ENCODE peak calls at places on chromosomes 4 and X, in five cellular contexts. One of them, this sample, is unnamed.

GRCh38 chr4:183563874-183564273 is 59.0 kb downstream of the ING2 start:
- DNase-seq in K562: no peak
- DNase-seq in progenitor cell of endocrine pancreas: no peak
- DNase-seq in AG10803: peak
- DNase-seq in AG09319: no peak
- DNase-seq in this sample: no peak

GRCh38 chrX:10198254-10198653 is 41.5 kb downstream of the CLCN4 start:
- DNase-seq in AG10803: peak
- DNase-seq in progenitor cell of endocrine pancreas: no peak
- DNase-seq in AG09319: no peak
- DNase-seq in K562: no peak
- DNase-seq in this sample: no peak

GRCh38 chr4:61180405-61180804 is 19.7 kb upstream of the ADGRL3 start:
- DNase-seq in AG10803: no peak
- DNase-seq in AG09319: no peak
- DNase-seq in progenitor cell of endocrine pancreas: no peak
- DNase-seq in K562: no peak
- DNase-seq in this sample: no peak

GRCh38 chr4:169184236-169184635 is 86.5 kb downstream of the SH3RF1 start:
- DNase-seq in AG10803: peak
- DNase-seq in progenitor cell of endocrine pancreas: no peak
- DNase-seq in AG09319: no peak
- DNase-seq in K562: no peak
- DNase-seq in this sample: no peak

GRCh38 chr4:99712530-99712929 is 54.9 kb upstream of the C4orf54 start:
- DNase-seq in K562: no peak
- DNase-seq in progenitor cell of endocrine pancreas: no peak
- DNase-seq in AG09319: no peak
- DNase-seq in AG10803: no peak
- DNase-seq in this sample: no peak

GRCh38 chrX:68060506-68061205 is 372.6 kb downstream of the OPHN1 start:
- DNase-seq in AG10803: peak
- DNase-seq in progenitor cell of endocrine pancreas: no peak
- DNase-seq in AG09319: no peak
- DNase-seq in K562: no peak
- DNase-seq in this sample: no peak

GRCh38 chrX:16251782-16252181 is 84.5 kb downstream of the MAGEB17 start:
- DNase-seq in AG10803: no peak
- DNase-seq in progenitor cell of endocrine pancreas: no peak
- DNase-seq in K562: no peak
- DNase-seq in AG09319: no peak
- DNase-seq in this sample: no peak

GRCh38 chr4:166535865-166536264 is 662.8 kb downstream of the TLL1 start:
- DNase-seq in AG09319: no peak
- DNase-seq in progenitor cell of endocrine pancreas: no peak
- DNase-seq in AG10803: no peak
- DNase-seq in K562: no peak
- DNase-seq in this sample: no peak

GRCh38 chr4:121256887-121257426 is 92.8 kb upstream of the TNIP3 start:
- DNase-seq in AG09319: no peak
- DNase-seq in AG10803: no peak
- DNase-seq in progenitor cell of endocrine pancreas: no peak
- DNase-seq in K562: no peak
- DNase-seq in this sample: peak

GRCh38 chrX:39749728-39750127 is 348.0 kb downstream of the BCOR start:
- DNase-seq in AG10803: no peak
- DNase-seq in K562: no peak
- DNase-seq in progenitor cell of endocrine pancreas: no peak
- DNase-seq in AG09319: no peak
- DNase-seq in this sample: no peak

GRCh38 chrX:48539345-48540014 is at the start of gene TBC1D25:
- DNase-seq in AG10803: peak
- DNase-seq in progenitor cell of endocrine pancreas: peak
- DNase-seq in K562: peak
- DNase-seq in AG09319: peak
- DNase-seq in this sample: peak
- TF ChIP-seq CTCF in AG10803: peak
- TF ChIP-seq CTCF in progenitor cell of endocrine pancreas: peak
- TF ChIP-seq CTCF in K562: peak
- TF ChIP-seq CTCF in AG09319: peak
- TF ChIP-seq CTCF in this sample: no peak

DNA sequence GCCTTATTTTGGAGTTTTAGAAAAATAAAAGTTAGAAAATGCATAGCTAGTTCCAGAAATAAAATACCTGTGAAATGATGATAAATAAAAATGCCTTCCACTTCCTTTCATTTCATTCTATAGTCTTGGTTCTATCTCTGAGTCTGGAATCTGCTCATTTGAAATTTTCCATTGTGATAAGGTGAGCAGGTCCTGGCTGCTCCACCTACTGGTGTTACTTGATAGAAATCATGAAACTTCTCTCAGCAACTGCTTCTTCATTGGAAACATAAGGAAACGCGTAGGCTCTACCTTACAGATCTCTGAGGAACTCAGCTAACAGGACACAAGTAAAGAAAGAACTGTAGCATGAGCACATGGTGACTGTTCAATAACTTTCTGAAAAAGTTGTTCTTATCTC is 141.8 kb downstream of the DCHS2 start:
- DNase-seq in progenitor cell of endocrine pancreas: no peak
- DNase-seq in AG09319: no peak
- DNase-seq in K562: peak
- DNase-seq in AG10803: peak
- DNase-seq in this sample: no peak
- TF ChIP-seq CTCF in progenitor cell of endocrine pancreas: peak
- TF ChIP-seq CTCF in AG09319: peak
- TF ChIP-seq CTCF in K562: peak
- TF ChIP-seq CTCF in AG10803: peak
- TF ChIP-seq CTCF in this sample: peak

GRCh38 chr4:4320528-4320927 is 30.5 kb downstream of the ZBTB49 start:
- DNase-seq in progenitor cell of endocrine pancreas: no peak
- DNase-seq in AG10803: no peak
- DNase-seq in K562: no peak
- DNase-seq in AG09319: no peak
- DNase-seq in this sample: no peak
- TF ChIP-seq CTCF in progenitor cell of endocrine pancreas: no peak
- TF ChIP-seq CTCF in AG10803: no peak
- TF ChIP-seq CTCF in K562: no peak
- TF ChIP-seq CTCF in AG09319: no peak
- TF ChIP-seq CTCF in this sample: no peak

DNA sequence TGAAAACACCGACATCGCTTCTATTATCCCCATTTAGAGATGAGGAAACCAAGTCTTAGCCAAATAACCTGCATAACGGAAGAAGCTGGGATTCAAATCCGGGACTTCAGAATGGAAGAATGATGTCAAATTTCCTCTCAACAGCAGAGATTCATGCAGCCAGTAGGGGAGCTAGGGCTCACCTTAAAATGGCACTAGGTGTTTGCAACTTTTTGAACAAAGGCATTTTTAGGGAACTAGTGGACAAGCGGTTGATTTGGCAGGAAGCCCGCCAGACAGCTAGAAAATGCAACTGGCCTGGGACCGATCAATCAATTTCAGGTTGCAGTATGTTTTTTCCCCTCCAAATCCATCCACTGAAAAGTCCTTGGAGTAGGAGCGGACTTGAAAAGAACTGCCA is 224.2 kb downstream of the PTTG2 start:
- DNase-seq in AG09319: no peak
- DNase-seq in progenitor cell of endocrine pancreas: no peak
- DNase-seq in AG10803: no peak
- DNase-seq in K562: no peak
- DNase-seq in this sample: no peak
- TF ChIP-seq CTCF in AG09319: peak
- TF ChIP-seq CTCF in progenitor cell of endocrine pancreas: no peak
- TF ChIP-seq CTCF in AG10803: peak
- TF ChIP-seq CTCF in K562: no peak
- TF ChIP-seq CTCF in this sample: no peak

DNA sequence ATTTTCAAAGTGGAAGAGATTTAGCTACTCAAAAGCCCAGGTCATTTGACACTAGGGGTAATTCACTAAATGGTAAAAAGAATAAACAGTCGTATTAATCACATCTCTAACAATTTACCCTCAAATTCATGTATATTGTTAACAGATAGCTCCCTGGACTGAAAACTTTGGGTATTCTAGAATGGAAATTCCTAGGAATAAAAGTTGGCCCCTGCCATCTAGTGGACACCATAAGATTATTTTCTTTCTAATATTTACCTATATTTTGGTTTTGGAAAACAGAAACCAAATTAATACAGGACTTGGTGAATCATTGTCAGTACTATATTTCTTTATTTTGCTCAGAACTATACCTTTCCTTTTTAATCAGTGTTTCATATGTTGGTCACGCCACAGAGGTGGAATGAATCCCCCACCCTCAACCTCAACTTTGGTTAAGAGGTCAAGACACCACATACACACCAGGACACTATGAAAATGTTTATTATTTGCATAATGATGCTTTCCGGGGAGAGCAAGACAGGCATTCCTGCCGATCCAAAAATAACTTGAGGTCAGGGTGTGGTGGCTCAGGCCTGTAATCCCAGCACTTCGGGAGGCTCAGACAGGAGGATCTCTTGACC is 96.2 kb upstream of the APOOL start:
- DNase-seq in AG10803: peak
- DNase-seq in K562: no peak
- DNase-seq in AG09319: no peak
- DNase-seq in progenitor cell of endocrine pancreas: no peak
- DNase-seq in this sample: no peak
- TF ChIP-seq CTCF in AG10803: peak
- TF ChIP-seq CTCF in K562: no peak
- TF ChIP-seq CTCF in AG09319: peak
- TF ChIP-seq CTCF in progenitor cell of endocrine pancreas: peak
- TF ChIP-seq CTCF in this sample: no peak

GRCh38 chr4:40546506-40546905 is 83.2 kb downstream of the RBM47 start:
- DNase-seq in AG10803: no peak
- DNase-seq in progenitor cell of endocrine pancreas: no peak
- DNase-seq in K562: no peak
- DNase-seq in AG09319: no peak
- DNase-seq in this sample: no peak

GRCh38 chr4:40544216-40544615 is 85.4 kb downstream of the RBM47 start:
- DNase-seq in AG09319: no peak
- DNase-seq in AG10803: no peak
- DNase-seq in progenitor cell of endocrine pancreas: no peak
- DNase-seq in K562: no peak
- DNase-seq in this sample: no peak

GRCh38 chr4:40548256-40548655 is 81.4 kb downstream of the RBM47 start:
- DNase-seq in K562: no peak
- DNase-seq in AG10803: peak
- DNase-seq in AG09319: no peak
- DNase-seq in progenitor cell of endocrine pancreas: no peak
- DNase-seq in this sample: no peak

GRCh38 chr4:40547446-40548132 is 82.1 kb downstream of the RBM47 start:
- DNase-seq in progenitor cell of endocrine pancreas: no peak
- DNase-seq in AG10803: no peak
- DNase-seq in K562: no peak
- DNase-seq in AG09319: no peak
- DNase-seq in this sample: no peak

DNA sequence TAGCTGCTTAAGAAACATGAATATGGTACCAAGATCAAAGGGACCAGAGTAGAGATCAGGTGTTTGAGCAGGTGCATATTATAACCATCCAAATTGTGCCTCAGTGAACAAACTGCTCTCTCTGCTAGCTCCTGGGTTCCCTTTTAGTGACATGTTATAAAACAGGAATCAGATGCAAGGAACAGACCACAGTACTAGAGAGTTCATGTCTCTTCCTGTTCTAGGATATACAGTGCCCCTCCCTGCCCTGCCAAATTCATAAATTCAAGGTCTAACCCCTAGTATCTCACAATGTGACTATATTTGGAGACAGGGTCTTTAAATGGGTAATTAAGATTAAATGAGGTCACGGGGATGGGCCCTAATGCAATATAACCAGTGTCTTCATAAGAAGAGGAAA is 82.7 kb downstream of the RBM47 start:
- DNase-seq in K562: no peak
- DNase-seq in AG10803: no peak
- DNase-seq in progenitor cell of endocrine pancreas: no peak
- DNase-seq in AG09319: no peak
- DNase-seq in this sample: no peak
- TF ChIP-seq CTCF in K562: no peak
- TF ChIP-seq CTCF in AG10803: no peak
- TF ChIP-seq CTCF in progenitor cell of endocrine pancreas: no peak
- TF ChIP-seq CTCF in AG09319: no peak
- TF ChIP-seq CTCF in this sample: no peak

DNA sequence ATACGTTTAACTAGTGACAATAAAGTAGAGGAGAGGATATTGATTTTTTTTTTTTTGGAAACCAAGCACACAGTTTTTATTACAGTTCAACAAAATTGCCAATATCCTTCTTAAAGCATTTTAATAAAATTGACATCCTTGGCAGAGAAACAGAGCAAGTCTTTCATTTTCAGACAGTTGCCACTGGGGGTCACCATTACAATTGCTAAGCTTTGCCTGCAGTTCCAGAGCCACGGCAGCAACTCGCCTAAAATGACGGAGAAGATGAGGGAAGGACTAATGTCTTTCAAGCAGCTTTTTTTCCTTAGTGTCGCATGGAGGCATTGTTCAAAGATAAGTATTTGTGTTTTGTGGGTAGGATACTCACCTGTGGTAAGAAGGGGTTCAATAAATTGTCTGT is 507.8 kb upstream of the ARX start:
- DNase-seq in progenitor cell of endocrine pancreas: no peak
- DNase-seq in AG09319: no peak
- DNase-seq in AG10803: peak
- DNase-seq in K562: peak
- DNase-seq in this sample: no peak
- TF ChIP-seq CTCF in progenitor cell of endocrine pancreas: peak
- TF ChIP-seq CTCF in AG09319: peak
- TF ChIP-seq CTCF in AG10803: no peak
- TF ChIP-seq CTCF in K562: no peak
- TF ChIP-seq CTCF in this sample: no peak

DNA sequence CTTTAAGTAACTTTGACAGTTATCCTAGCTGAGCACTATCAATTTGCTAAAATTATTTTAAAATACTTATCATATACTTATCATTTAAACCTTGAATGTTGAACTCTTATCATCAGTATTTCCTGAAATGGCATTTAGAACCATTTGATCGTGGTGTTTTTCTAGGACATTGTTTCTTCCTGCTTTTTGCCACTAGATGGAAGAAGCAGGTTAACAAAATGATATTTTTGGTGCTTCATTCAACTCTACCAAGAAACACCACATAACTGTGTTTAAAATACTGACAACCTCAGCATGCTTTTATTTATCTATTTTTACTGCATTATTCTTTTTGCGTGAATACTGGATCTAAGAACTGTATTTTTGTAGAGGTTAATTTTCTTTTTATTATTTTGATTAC is 44.6 kb downstream of the C4orf33 start:
- DNase-seq in K562: no peak
- DNase-seq in AG10803: no peak
- DNase-seq in progenitor cell of endocrine pancreas: no peak
- DNase-seq in AG09319: no peak
- DNase-seq in this sample: no peak
- TF ChIP-seq CTCF in K562: no peak
- TF ChIP-seq CTCF in AG10803: no peak
- TF ChIP-seq CTCF in progenitor cell of endocrine pancreas: peak
- TF ChIP-seq CTCF in AG09319: no peak
- TF ChIP-seq CTCF in this sample: no peak

GRCh38 chr4:24477919-24478318 is 106.4 kb downstream of the DHX15 start:
- DNase-seq in progenitor cell of endocrine pancreas: no peak
- DNase-seq in K562: no peak
- DNase-seq in AG10803: peak
- DNase-seq in AG09319: no peak
- DNase-seq in this sample: no peak
- TF ChIP-seq CTCF in progenitor cell of endocrine pancreas: no peak
- TF ChIP-seq CTCF in K562: no peak
- TF ChIP-seq CTCF in AG10803: no peak
- TF ChIP-seq CTCF in AG09319: no peak
- TF ChIP-seq CTCF in this sample: no peak

GRCh38 chr4:88297725-88298453 is 13.5 kb upstream of the PPM1K start:
- DNase-seq in AG10803: no peak
- DNase-seq in AG09319: no peak
- DNase-seq in K562: no peak
- DNase-seq in progenitor cell of endocrine pancreas: no peak
- DNase-seq in this sample: no peak
- TF ChIP-seq CTCF in AG10803: no peak
- TF ChIP-seq CTCF in AG09319: no peak
- TF ChIP-seq CTCF in K562: no peak
- TF ChIP-seq CTCF in progenitor cell of endocrine pancreas: no peak
- TF ChIP-seq CTCF in this sample: no peak